ENCODE peak calls at places on chromosome 21, in five cellular contexts. I is foreskin fibroblast, V is GM04504, P is GM18507, M is Daoy. A is an unnamed sample.
A peak's percentile ranks its signal among the peaks of the same experiment; 100 is the strongest.

GRCh38 chr21:29434081-29434480 is 135.4 kb downstream of the BACH1 start:
- DNase-seq in I (no peak), V (no peak), P (no peak), M (no peak), A (peak; percentile 1)

GRCh38 chr21:28675265-28676041 is 317.2 kb downstream of the LTN1 start:
- DNase-seq in I (peak; percentile 79), V (no peak), P (no peak), M (no peak), A (no peak)

GRCh38 chr21:43034098-43034497 is 41.5 kb downstream of the CBS start:
- DNase-seq in I (no peak), V (no peak), P (no peak), M (no peak), A (no peak)

GRCh38 chr21:45149021-45149420 is 74.6 kb downstream of the ADARB1 start:
- DNase-seq in I (no peak), V (no peak), P (no peak), M (no peak), A (no peak)

GRCh38 chr21:42377211-42377950 is 11.0 kb upstream of the TFF1 start:
- DNase-seq in I (no peak), V (no peak), P (no peak), M (no peak), A (no peak)

GRCh38 chr21:38202811-38203210 is 54.0 kb upstream of the KCNJ15 start:
- DNase-seq in I (no peak), V (no peak), P (no peak), M (peak; percentile 14), A (no peak)

GRCh38 chr21:26207021-26207420 is 36.5 kb upstream of the APP start:
- DNase-seq in I (no peak), V (no peak), P (no peak), M (no peak), A (no peak)

GRCh38 chr21:45859762-45860357 is 121.7 kb upstream of the COL6A1 start:
- DNase-seq in I (no peak), V (no peak), P (no peak), M (no peak), A (no peak)